ENCODE peak calls at places on chromosomes 4 and X, in ten cellular contexts. One of them, this sample, is unnamed.

GRCh38 chr4:168409089-168409801 is 71.0 kb downstream of the DDX60L start:
- DNase-seq in AG04450: no peak
- DNase-seq in bronchial epithelial cell: peak
- DNase-seq in lower leg skin: no peak
- DNase-seq in breast epithelium: no peak
- DNase-seq in fibroblast of lung: peak
- DNase-seq in A673: no peak
- DNase-seq in ascending aorta: no peak
- DNase-seq in GM23338: no peak
- DNase-seq in fibroblast of mammary gland: peak
- DNase-seq in this sample: no peak

GRCh38 chr4:2366252-2367192 is 51.9 kb downstream of the ZFYVE28 start:
- DNase-seq in AG04450: no peak
- DNase-seq in bronchial epithelial cell: no peak
- DNase-seq in lower leg skin: peak
- DNase-seq in breast epithelium: no peak
- DNase-seq in fibroblast of lung: peak
- DNase-seq in A673: no peak
- DNase-seq in ascending aorta: peak
- DNase-seq in GM23338: no peak
- DNase-seq in fibroblast of mammary gland: no peak
- DNase-seq in this sample: no peak

GRCh38 chrX:69222103-69223090 is 57.1 kb upstream of the PJA1 start:
- DNase-seq in AG04450: peak
- DNase-seq in bronchial epithelial cell: peak
- DNase-seq in lower leg skin: peak
- DNase-seq in breast epithelium: peak
- DNase-seq in fibroblast of lung: peak
- DNase-seq in A673: peak
- DNase-seq in ascending aorta: peak
- DNase-seq in GM23338: peak
- DNase-seq in fibroblast of mammary gland: peak
- DNase-seq in this sample: peak

GRCh38 chrX:150155396-150156048 is 207.6 kb upstream of the MAMLD1 start:
- DNase-seq in AG04450: peak
- DNase-seq in bronchial epithelial cell: peak
- DNase-seq in lower leg skin: no peak
- DNase-seq in breast epithelium: no peak
- DNase-seq in fibroblast of lung: peak
- DNase-seq in A673: no peak
- DNase-seq in ascending aorta: no peak
- DNase-seq in GM23338: no peak
- DNase-seq in fibroblast of mammary gland: peak
- DNase-seq in this sample: peak

GRCh38 chr4:47510506-47511143 is 25.6 kb downstream of the ATP10D start:
- DNase-seq in AG04450: no peak
- DNase-seq in bronchial epithelial cell: peak
- DNase-seq in lower leg skin: no peak
- DNase-seq in breast epithelium: no peak
- DNase-seq in fibroblast of lung: peak
- DNase-seq in A673: no peak
- DNase-seq in ascending aorta: no peak
- DNase-seq in GM23338: no peak
- DNase-seq in fibroblast of mammary gland: peak
- DNase-seq in this sample: no peak

GRCh38 chrX:10326578-10326977 is 169.8 kb downstream of the CLCN4 start:
- DNase-seq in AG04450: no peak
- DNase-seq in bronchial epithelial cell: no peak
- DNase-seq in lower leg skin: no peak
- DNase-seq in breast epithelium: no peak
- DNase-seq in fibroblast of lung: peak
- DNase-seq in A673: peak
- DNase-seq in ascending aorta: no peak
- DNase-seq in GM23338: no peak
- DNase-seq in fibroblast of mammary gland: peak
- DNase-seq in this sample: peak

GRCh38 chrX:125651426-125651825 is 331.8 kb downstream of the TEX13C start:
- DNase-seq in AG04450: no peak
- DNase-seq in bronchial epithelial cell: peak
- DNase-seq in lower leg skin: no peak
- DNase-seq in breast epithelium: no peak
- DNase-seq in fibroblast of lung: no peak
- DNase-seq in A673: no peak
- DNase-seq in ascending aorta: no peak
- DNase-seq in GM23338: no peak
- DNase-seq in fibroblast of mammary gland: peak
- DNase-seq in this sample: peak

GRCh38 chr4:136156947-136157346 is 1375.3 kb downstream of the PCDH18 start:
- DNase-seq in AG04450: no peak
- DNase-seq in bronchial epithelial cell: no peak
- DNase-seq in lower leg skin: no peak
- DNase-seq in breast epithelium: no peak
- DNase-seq in fibroblast of lung: no peak
- DNase-seq in A673: no peak
- DNase-seq in ascending aorta: no peak
- DNase-seq in GM23338: peak
- DNase-seq in fibroblast of mammary gland: no peak
- DNase-seq in this sample: no peak

GRCh38 chr4:94533405-94534223 is 81.9 kb downstream of the PDLIM5 start:
- DNase-seq in AG04450: no peak
- DNase-seq in bronchial epithelial cell: peak
- DNase-seq in lower leg skin: no peak
- DNase-seq in breast epithelium: no peak
- DNase-seq in fibroblast of lung: no peak
- DNase-seq in A673: no peak
- DNase-seq in ascending aorta: no peak
- DNase-seq in GM23338: no peak
- DNase-seq in fibroblast of mammary gland: no peak
- DNase-seq in this sample: no peak

GRCh38 chr4:183287309-183287659 is 32.8 kb downstream of the CLDN22 start:
- DNase-seq in AG04450: no peak
- DNase-seq in bronchial epithelial cell: no peak
- DNase-seq in lower leg skin: no peak
- DNase-seq in breast epithelium: no peak
- DNase-seq in fibroblast of lung: no peak
- DNase-seq in A673: no peak
- DNase-seq in ascending aorta: no peak
- DNase-seq in GM23338: no peak
- DNase-seq in fibroblast of mammary gland: no peak
- DNase-seq in this sample: no peak

DNA sequence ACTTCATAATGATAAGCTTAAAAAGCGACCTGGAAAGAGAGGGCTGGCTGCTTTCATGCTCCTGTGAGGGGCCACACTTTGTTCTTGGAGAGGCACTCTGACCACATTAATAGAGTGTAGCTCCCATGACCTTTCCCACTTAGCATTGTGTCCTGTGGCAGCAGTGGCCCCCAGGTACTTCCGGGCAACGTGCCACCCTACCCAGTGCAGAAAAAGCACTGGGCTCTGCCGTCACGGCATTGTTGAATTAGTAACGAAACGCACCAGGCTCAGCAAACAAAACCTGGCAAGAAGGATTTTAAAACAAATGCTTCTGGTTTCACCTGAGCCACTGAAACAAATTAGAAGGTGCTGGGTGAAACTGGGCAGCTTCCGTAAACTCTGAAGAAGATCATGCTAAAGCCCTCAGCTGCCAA is 5.4 kb upstream of the SORBS2 start:
- DNase-seq in AG04450: no peak
- DNase-seq in bronchial epithelial cell: peak
- DNase-seq in lower leg skin: no peak
- DNase-seq in breast epithelium: no peak
- DNase-seq in fibroblast of lung: no peak
- DNase-seq in A673: no peak
- DNase-seq in ascending aorta: no peak
- DNase-seq in GM23338: no peak
- DNase-seq in fibroblast of mammary gland: no peak
- DNase-seq in this sample: no peak
- H3K4me3 ChIP-seq in AG04450: no peak
- H3K4me3 ChIP-seq in bronchial epithelial cell: no peak
- H3K4me3 ChIP-seq in lower leg skin: no peak
- H3K4me3 ChIP-seq in breast epithelium: no peak
- H3K4me3 ChIP-seq in fibroblast of lung: no peak
- H3K4me3 ChIP-seq in A673: no peak
- H3K4me3 ChIP-seq in ascending aorta: no peak
- H3K4me3 ChIP-seq in GM23338: no peak
- H3K4me3 ChIP-seq in fibroblast of mammary gland: no peak
- H3K4me3 ChIP-seq in this sample: no peak

GRCh38 chrX:38458071-38458470 is 103.3 kb upstream of the TSPAN7 start:
- DNase-seq in AG04450: no peak
- DNase-seq in bronchial epithelial cell: peak
- DNase-seq in lower leg skin: no peak
- DNase-seq in breast epithelium: no peak
- DNase-seq in fibroblast of lung: no peak
- DNase-seq in A673: peak
- DNase-seq in ascending aorta: no peak
- DNase-seq in GM23338: peak
- DNase-seq in fibroblast of mammary gland: peak
- DNase-seq in this sample: no peak
- TF ChIP-seq CTCF in AG04450: no peak
- TF ChIP-seq CTCF in bronchial epithelial cell: peak
- TF ChIP-seq CTCF in lower leg skin: no peak
- TF ChIP-seq CTCF in breast epithelium: no peak
- TF ChIP-seq CTCF in fibroblast of lung: no peak
- TF ChIP-seq CTCF in A673: no peak
- TF ChIP-seq CTCF in ascending aorta: no peak
- TF ChIP-seq CTCF in GM23338: peak
- TF ChIP-seq CTCF in fibroblast of mammary gland: no peak
- TF ChIP-seq CTCF in this sample: no peak

GRCh38 chrX:35292522-35292921 is 349.9 kb downstream of the FAM47B start:
- DNase-seq in AG04450: no peak
- DNase-seq in bronchial epithelial cell: no peak
- DNase-seq in lower leg skin: no peak
- DNase-seq in breast epithelium: no peak
- DNase-seq in fibroblast of lung: no peak
- DNase-seq in A673: no peak
- DNase-seq in ascending aorta: no peak
- DNase-seq in GM23338: no peak
- DNase-seq in fibroblast of mammary gland: no peak
- DNase-seq in this sample: no peak

GRCh38 chrX:35288657-35289056 is 346.1 kb downstream of the FAM47B start:
- DNase-seq in AG04450: no peak
- DNase-seq in bronchial epithelial cell: no peak
- DNase-seq in lower leg skin: no peak
- DNase-seq in breast epithelium: no peak
- DNase-seq in fibroblast of lung: no peak
- DNase-seq in A673: no peak
- DNase-seq in ascending aorta: no peak
- DNase-seq in GM23338: no peak
- DNase-seq in fibroblast of mammary gland: no peak
- DNase-seq in this sample: no peak

GRCh38 chrX:35291013-35291412 is 348.4 kb downstream of the FAM47B start:
- DNase-seq in AG04450: no peak
- DNase-seq in bronchial epithelial cell: no peak
- DNase-seq in lower leg skin: no peak
- DNase-seq in breast epithelium: no peak
- DNase-seq in fibroblast of lung: no peak
- DNase-seq in A673: no peak
- DNase-seq in ascending aorta: no peak
- DNase-seq in GM23338: no peak
- DNase-seq in fibroblast of mammary gland: no peak
- DNase-seq in this sample: no peak

GRCh38 chrX:35285289-35285962 is 342.8 kb downstream of the FAM47B start:
- DNase-seq in AG04450: no peak
- DNase-seq in bronchial epithelial cell: no peak
- DNase-seq in lower leg skin: no peak
- DNase-seq in breast epithelium: no peak
- DNase-seq in fibroblast of lung: no peak
- DNase-seq in A673: no peak
- DNase-seq in ascending aorta: no peak
- DNase-seq in GM23338: no peak
- DNase-seq in fibroblast of mammary gland: no peak
- DNase-seq in this sample: no peak

DNA sequence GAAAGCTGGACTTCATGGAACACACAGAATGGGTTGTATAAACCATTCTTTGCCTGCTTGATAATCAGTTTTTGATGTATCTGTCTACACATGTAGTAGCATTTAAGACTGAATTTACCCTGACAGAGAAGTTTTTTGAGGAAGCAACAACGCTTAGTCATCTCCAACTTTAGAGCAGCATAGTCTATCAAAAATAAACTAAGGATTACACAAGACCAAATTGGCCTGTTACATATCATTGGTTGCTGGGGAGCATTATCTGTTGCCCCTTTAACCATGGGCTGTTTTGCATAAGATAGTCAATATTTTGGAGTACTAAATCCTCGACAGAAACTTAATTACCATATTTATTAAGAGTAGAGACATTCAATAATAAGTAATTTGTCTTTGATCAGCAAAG is 347.4 kb downstream of the FAM47B start:
- DNase-seq in AG04450: no peak
- DNase-seq in bronchial epithelial cell: peak
- DNase-seq in lower leg skin: no peak
- DNase-seq in breast epithelium: no peak
- DNase-seq in fibroblast of lung: peak
- DNase-seq in A673: no peak
- DNase-seq in ascending aorta: no peak
- DNase-seq in GM23338: no peak
- DNase-seq in fibroblast of mammary gland: no peak
- DNase-seq in this sample: no peak
- H3K4me3 ChIP-seq in AG04450: no peak
- H3K4me3 ChIP-seq in bronchial epithelial cell: no peak
- H3K4me3 ChIP-seq in lower leg skin: no peak
- H3K4me3 ChIP-seq in breast epithelium: no peak
- H3K4me3 ChIP-seq in fibroblast of lung: no peak
- H3K4me3 ChIP-seq in A673: no peak
- H3K4me3 ChIP-seq in ascending aorta: no peak
- H3K4me3 ChIP-seq in GM23338: no peak
- H3K4me3 ChIP-seq in fibroblast of mammary gland: no peak
- H3K4me3 ChIP-seq in this sample: no peak

GRCh38 chr4:16202598-16202997 is 23.7 kb downstream of the TAPT1 start:
- DNase-seq in AG04450: no peak
- DNase-seq in bronchial epithelial cell: no peak
- DNase-seq in lower leg skin: no peak
- DNase-seq in breast epithelium: no peak
- DNase-seq in fibroblast of lung: no peak
- DNase-seq in A673: no peak
- DNase-seq in ascending aorta: no peak
- DNase-seq in GM23338: no peak
- DNase-seq in fibroblast of mammary gland: peak
- DNase-seq in this sample: no peak

GRCh38 chr4:16197842-16198241 is 28.4 kb downstream of the TAPT1 start:
- DNase-seq in AG04450: no peak
- DNase-seq in bronchial epithelial cell: no peak
- DNase-seq in lower leg skin: no peak
- DNase-seq in breast epithelium: no peak
- DNase-seq in fibroblast of lung: no peak
- DNase-seq in A673: peak
- DNase-seq in ascending aorta: no peak
- DNase-seq in GM23338: no peak
- DNase-seq in fibroblast of mammary gland: no peak
- DNase-seq in this sample: no peak

GRCh38 chr4:16198271-16198670 is 28.0 kb downstream of the TAPT1 start:
- DNase-seq in AG04450: no peak
- DNase-seq in bronchial epithelial cell: no peak
- DNase-seq in lower leg skin: no peak
- DNase-seq in breast epithelium: no peak
- DNase-seq in fibroblast of lung: no peak
- DNase-seq in A673: peak
- DNase-seq in ascending aorta: no peak
- DNase-seq in GM23338: no peak
- DNase-seq in fibroblast of mammary gland: no peak
- DNase-seq in this sample: no peak

GRCh38 chr4:16196482-16197393 is 29.5 kb downstream of the TAPT1 start:
- DNase-seq in AG04450: no peak
- DNase-seq in bronchial epithelial cell: peak
- DNase-seq in lower leg skin: no peak
- DNase-seq in breast epithelium: no peak
- DNase-seq in fibroblast of lung: peak
- DNase-seq in A673: peak
- DNase-seq in ascending aorta: no peak
- DNase-seq in GM23338: peak
- DNase-seq in fibroblast of mammary gland: peak
- DNase-seq in this sample: peak

GRCh38 chr4:16199132-16199531 is 27.1 kb downstream of the TAPT1 start:
- DNase-seq in AG04450: no peak
- DNase-seq in bronchial epithelial cell: peak
- DNase-seq in lower leg skin: no peak
- DNase-seq in breast epithelium: no peak
- DNase-seq in fibroblast of lung: peak
- DNase-seq in A673: peak
- DNase-seq in ascending aorta: no peak
- DNase-seq in GM23338: peak
- DNase-seq in fibroblast of mammary gland: peak
- DNase-seq in this sample: no peak
- TF ChIP-seq CTCF in AG04450: peak
- TF ChIP-seq CTCF in bronchial epithelial cell: no peak
- TF ChIP-seq CTCF in lower leg skin: no peak
- TF ChIP-seq CTCF in breast epithelium: no peak
- TF ChIP-seq CTCF in fibroblast of lung: no peak
- TF ChIP-seq CTCF in A673: peak
- TF ChIP-seq CTCF in ascending aorta: no peak
- TF ChIP-seq CTCF in GM23338: peak
- TF ChIP-seq CTCF in fibroblast of mammary gland: peak
- TF ChIP-seq CTCF in this sample: peak

This sample was measured in brain microvascular endothelial cell.